ENCODE peak calls at places on chromosomes 6 and 20, in five cellular contexts. P is ovary, W is esophagus muscularis mucosa, Y is uterus, E is HCT116. L is an unnamed sample. For H3K27me3, the result is how much of the 10 kb centered on the place peaks cover.

GRCh38 chr6:145483191-145483996 is 251.9 kb downstream of the EPM2A start:
- DNase-seq in P (no peak), W (no peak), Y (no peak), E (peak), L (no peak)

GRCh38 chr6:146851837-146852236 is 253.1 kb downstream of the ADGB start:
- DNase-seq in P (no peak), W (no peak), Y (no peak), E (no peak), L (no peak)

GRCh38 chr20:16209826-16210365 is 363.4 kb downstream of the KIF16B start:
- DNase-seq in P (no peak), W (no peak), Y (no peak), E (no peak), L (no peak)

GRCh38 chr6:9896806-9897205 is 518.1 kb downstream of the TFAP2A start:
- DNase-seq in P (no peak), W (no peak), Y (no peak), E (no peak), L (no peak)

GRCh38 chr6:26536571-26537159 is 1.5 kb upstream of the HMGN4 start:
- DNase-seq in P (peak), W (no peak), Y (peak), E (no peak), L (no peak)

GRCh38 chr20:5195655-5196054 is 68.8 kb downstream of the CDS2 start:
- DNase-seq in P (no peak), W (no peak), Y (no peak), E (no peak), L (peak)

GRCh38 chr6:6631526-6632276 is 43.2 kb downstream of the LY86 start:
- DNase-seq in P (no peak), W (no peak), Y (no peak), E (no peak), L (no peak)

GRCh38 chr6:64062960-64063683 is 427.5 kb downstream of the PHF3 start:
- DNase-seq in P (no peak), W (no peak), Y (no peak), E (no peak), L (no peak)

GRCh38 chr20:39152126-39152525 is 190.0 kb downstream of the DHX35 start:
- DNase-seq in P (no peak), W (no peak), Y (no peak), E (no peak), L (no peak)

GRCh38 chr20:38217791-38218565 is 42.6 kb downstream of the KIAA1755 start:
- DNase-seq in P (no peak), W (no peak), Y (peak), E (peak), L (peak)

GRCh38 chr6:159790947-159791598 is 806 bp downstream of the MRPL18 start:
- DNase-seq in P (no peak), W (no peak), Y (no peak), E (no peak), L (no peak)

GRCh38 chr6:53437557-53438202 is 88.9 kb upstream of the ELOVL5 start:
- DNase-seq in P (no peak), W (no peak), Y (no peak), E (peak), L (no peak)

GRCh38 chr20:51318058-51318960 is 224.2 kb downstream of the NFATC2 start:
- DNase-seq in P (peak), W (no peak), Y (no peak), E (peak), L (no peak)

GRCh38 chr20:61560361-61560853 is 308.3 kb downstream of the CDH4 start:
- DNase-seq in P (no peak), W (no peak), Y (no peak), E (no peak), L (no peak)

GRCh38 chr6:14129572-14129971 is 12.0 kb downstream of the CD83 start:
- DNase-seq in P (peak), W (no peak), Y (peak), E (peak), L (peak)

GRCh38 chr20:51339721-51340450 is 202.6 kb downstream of the NFATC2 start:
- DNase-seq in P (no peak), W (no peak), Y (no peak), E (no peak), L (no peak)

GRCh38 chr6:69090132-69090531 is 455.1 kb downstream of the ADGRB3 start:
- DNase-seq in P (no peak), W (no peak), Y (no peak), E (no peak), L (no peak)
- TF ChIP-seq POLR2A in P (no peak), W (no peak), Y (no peak), E (no peak), L (no peak)

DNA sequence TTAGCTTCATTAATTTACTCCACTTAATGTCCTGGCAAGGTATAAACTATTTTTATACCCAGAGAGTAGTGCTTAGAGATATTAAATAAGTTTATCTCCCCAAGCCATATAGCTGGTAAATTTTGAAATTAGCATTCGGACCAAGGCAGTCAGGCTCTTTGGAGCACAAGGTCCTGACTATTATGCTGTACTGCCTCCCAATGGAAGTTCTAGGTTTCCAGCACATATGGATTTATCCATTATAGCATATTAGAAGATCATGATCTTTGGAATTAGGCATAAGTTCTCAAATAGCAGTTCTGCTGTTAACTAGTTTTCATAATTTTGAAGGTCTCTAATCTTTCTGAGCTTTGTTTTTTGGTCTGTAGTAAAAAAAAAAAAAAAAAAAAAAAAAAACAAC is 835.3 kb upstream of the EPHA7 start:
- DNase-seq in P (no peak), W (no peak), Y (no peak), E (no peak), L (no peak)
- H3K27me3 ChIP-seq in P (under half), W (under half), Y (under half), E (under half), L (under half)

GRCh38 chr6:31626952-31627351 is 6.4 kb downstream of the PRRC2A start:
- DNase-seq in P (no peak), W (no peak), Y (no peak), E (no peak), L (no peak)

GRCh38 chr6:31631209-31631608 is 10.7 kb downstream of the PRRC2A start:
- DNase-seq in P (no peak), W (no peak), Y (no peak), E (no peak), L (no peak)

GRCh38 chr6:31630177-31630934 is 9.8 kb downstream of the PRRC2A start:
- DNase-seq in P (no peak), W (no peak), Y (no peak), E (no peak), L (no peak)

GRCh38 chr6:31629014-31629413 is 8.5 kb downstream of the PRRC2A start:
- DNase-seq in P (no peak), W (no peak), Y (no peak), E (no peak), L (no peak)

DNA sequence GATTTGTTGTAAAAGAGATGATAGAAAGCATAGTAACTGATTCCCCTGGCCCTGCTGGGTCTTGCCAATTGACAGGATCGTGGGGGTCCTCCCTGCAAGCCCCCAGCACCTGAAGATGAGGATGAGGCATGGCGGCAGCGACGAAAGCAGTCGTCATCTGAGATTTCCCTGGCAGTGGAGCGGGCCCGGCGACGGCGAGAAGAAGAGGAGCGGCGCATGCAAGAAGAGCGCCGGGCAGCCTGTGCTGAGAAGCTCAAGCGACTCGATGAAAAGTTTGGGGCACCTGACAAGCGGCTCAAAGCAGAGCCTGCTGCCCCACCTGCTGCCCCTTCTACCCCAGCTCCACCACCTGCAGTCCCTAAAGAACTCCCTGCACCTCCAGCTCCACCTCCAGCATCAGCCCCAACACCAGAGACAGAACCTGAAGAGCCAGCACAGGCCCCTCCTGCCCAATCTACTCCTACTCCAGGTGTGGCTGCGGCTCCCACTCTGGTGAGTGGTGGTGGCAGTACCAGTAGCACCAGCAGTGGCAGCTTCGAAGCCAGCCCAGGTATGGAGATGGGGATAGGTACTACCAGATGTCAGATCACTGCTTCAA is 7.3 kb downstream of the PRRC2A start:
- DNase-seq in P (no peak), W (no peak), Y (no peak), E (no peak), L (no peak)
- TF ChIP-seq POLR2A in P (no peak), W (no peak), Y (no peak), E (no peak), L (no peak)

GRCh38 chr20:36361406-36361805 is 55.3 kb downstream of the DLGAP4 start:
- DNase-seq in P (no peak), W (no peak), Y (no peak), E (no peak), L (no peak)

GRCh38 chr20:36359668-36360406 is 53.7 kb downstream of the DLGAP4 start:
- DNase-seq in P (no peak), W (no peak), Y (no peak), E (no peak), L (no peak)

GRCh38 chr20:36362978-36363713 is 57.0 kb downstream of the DLGAP4 start:
- DNase-seq in P (no peak), W (no peak), Y (no peak), E (no peak), L (no peak)

GRCh38 chr20:36362261-36362660 is 56.1 kb downstream of the DLGAP4 start:
- DNase-seq in P (no peak), W (no peak), Y (no peak), E (no peak), L (no peak)

DNA sequence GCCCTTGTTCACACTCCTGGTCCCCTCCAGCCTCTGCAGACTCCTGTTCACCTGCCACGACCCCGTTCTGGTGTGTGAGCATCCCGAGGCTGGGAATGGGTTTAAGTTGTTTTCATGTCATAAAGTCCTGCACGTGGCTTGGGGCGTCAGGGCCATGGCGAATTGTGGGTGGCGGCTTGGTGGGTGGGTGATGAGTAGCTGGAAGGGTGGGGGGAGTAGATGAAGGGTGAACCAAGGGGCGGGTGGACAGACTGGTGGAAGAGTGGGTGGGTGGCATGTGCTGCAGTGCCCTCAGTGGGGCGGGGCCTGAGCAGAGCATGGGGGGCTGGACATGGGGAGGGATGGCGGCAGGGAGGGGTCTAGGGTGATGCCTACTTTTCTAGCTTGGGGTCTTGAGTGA is 54.3 kb downstream of the DLGAP4 start:
- DNase-seq in P (no peak), W (no peak), Y (no peak), E (no peak), L (no peak)
- H3K27me3 ChIP-seq in P (under half), W (under half), Y (under half), E (under half), L (under half)

GRCh38 chr6:111259089-111259831 is 172.0 kb downstream of the SLC16A10 start:
- DNase-seq in P (peak), W (peak), Y (peak), E (peak), L (peak)

GRCh38 chr6:111263837-111264236 is 176.5 kb downstream of the SLC16A10 start:
- DNase-seq in P (no peak), W (no peak), Y (no peak), E (peak), L (no peak)

GRCh38 chr6:111258615-111259088 is 171.3 kb downstream of the SLC16A10 start:
- DNase-seq in P (no peak), W (no peak), Y (no peak), E (no peak), L (no peak)

GRCh38 chr6:111256646-111257045 is 169.3 kb downstream of the SLC16A10 start:
- DNase-seq in P (no peak), W (no peak), Y (no peak), E (no peak), L (no peak)

DNA sequence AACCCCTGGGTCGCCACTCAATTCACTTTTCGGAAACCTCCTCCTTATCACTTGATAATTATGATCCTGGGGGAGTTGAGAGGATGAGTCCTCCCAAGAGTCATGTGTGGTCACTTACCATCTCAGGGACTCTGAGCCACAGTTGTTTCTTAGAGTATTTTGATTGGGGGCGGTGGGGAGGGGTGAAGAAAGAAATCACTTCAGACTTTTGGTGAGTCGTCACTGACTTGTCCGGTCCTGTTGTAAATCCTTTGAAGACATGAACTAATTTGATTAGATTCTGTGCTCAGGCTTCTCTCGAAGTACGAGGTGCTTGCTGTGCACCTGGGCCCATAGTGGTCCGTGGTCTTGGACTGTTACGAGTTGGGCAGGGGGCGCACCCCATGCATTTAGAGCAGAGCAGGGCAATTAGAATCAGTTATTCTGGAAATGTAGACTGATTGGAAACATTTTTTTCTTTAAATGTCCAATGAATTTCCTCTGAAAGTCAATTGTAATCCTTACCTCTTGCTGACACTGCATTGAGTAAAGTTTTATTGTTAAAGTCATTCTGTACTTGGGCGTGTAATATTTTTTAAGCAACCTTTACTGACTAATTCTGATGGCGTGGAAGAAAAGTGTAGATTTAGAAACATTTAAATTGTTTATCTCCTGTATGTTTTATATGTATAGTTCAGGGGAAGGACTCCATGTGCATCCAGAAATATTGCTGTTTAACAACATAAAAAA is 173.4 kb downstream of the SLC16A10 start:
- DNase-seq in P (no peak), W (no peak), Y (no peak), E (no peak), L (no peak)
- TF ChIP-seq POLR2A in P (no peak), W (no peak), Y (no peak), E (no peak), L (no peak)

GRCh38 chr6:121999458-122000065 is 399.9 kb upstream of the HSF2 start:
- DNase-seq in P (no peak), W (no peak), Y (no peak), E (no peak), L (no peak)
- H3K27me3 ChIP-seq in P (under half), W (under half), Y (under half), E (under half), L (under half)

GRCh38 chr20:34651200-34651599 is 25.7 kb downstream of the PIGU start:
- DNase-seq in P (no peak), W (no peak), Y (no peak), E (no peak), L (no peak)
- TF ChIP-seq POLR2A in P (no peak), W (no peak), Y (no peak), E (no peak), L (no peak)

GRCh38 chr20:63249891-63250290 is 4.4 kb downstream of the NKAIN4 start:
- DNase-seq in P (no peak), W (no peak), Y (no peak), E (no peak), L (no peak)
- H3K27me3 ChIP-seq in P (under half), W (under half), Y (under half), E (under half), L (half or more)

GRCh38 chr6:29967379-29968010 is 25.2 kb downstream of the HLA-A start:
- DNase-seq in P (no peak), W (no peak), Y (no peak), E (peak), L (no peak)
- TF ChIP-seq POLR2A in P (no peak), W (no peak), Y (no peak), E (no peak), L (no peak)

GRCh38 chr20:57269148-57269984 is 2.9 kb upstream of the BMP7 start:
- DNase-seq in P (no peak), W (no peak), Y (no peak), E (no peak), L (no peak)
- H3K27me3 ChIP-seq in P (under half), W (under half), Y (under half), E (under half), L (under half)